ENCODE peak calls at places on chromosomes 1 and 21, in six cellular contexts. Q is sigmoid colon, R is SK-N-SH, F is K562, I is stomach, D is GM23338. K is an unnamed sample. For H3K36me3, the result is how much of the 10 kb centered on the place peaks cover.

GRCh38 chr1:197841828-197842573 is 60.4 kb upstream of the C1orf53 start:
- DNase-seq in Q (no peak), F (no peak), D (no peak), I (no peak), R (no peak), K (no peak)

GRCh38 chr21:41967708-41968107 is 13.9 kb upstream of the C2CD2 start:
- DNase-seq in Q (no peak), R (no peak), D (no peak), F (no peak), I (no peak), K (no peak)

GRCh38 chr1:32892368-32893197 is 6.3 kb downstream of the HPCA start:
- DNase-seq in Q (peak), R (peak), I (no peak), D (peak), F (peak), K (no peak)

GRCh38 chr1:88935522-88936222 is 44.3 kb upstream of the GTF2B start:
- DNase-seq in D (peak), Q (no peak), I (no peak), R (peak), F (peak), K (peak)

GRCh38 chr1:181149326-181150000 is 61.0 kb downstream of the IER5 start:
- DNase-seq in Q (peak), F (no peak), I (peak), R (no peak), D (peak), K (no peak)

GRCh38 chr1:178633068-178633467 is 92.0 kb upstream of the RALGPS2 start:
- DNase-seq in D (no peak), I (no peak), F (no peak), R (no peak), Q (no peak), K (no peak)

GRCh38 chr1:235079443-235079967 is 49.1 kb downstream of the TOMM20 start:
- DNase-seq in Q (no peak), D (no peak), I (peak), R (no peak), F (no peak), K (no peak)

GRCh38 chr1:8342325-8342724 is 24.4 kb downstream of the SLC45A1 start:
- DNase-seq in I (no peak), F (no peak), Q (no peak), R (no peak), D (no peak), K (no peak)

GRCh38 chr1:202143768-202144509 is 598 bp downstream of the ARL8A start:
- DNase-seq in F (peak), R (peak), Q (peak), D (peak), I (no peak), K (no peak)

GRCh38 chr21:38142226-38142625 is 114.6 kb upstream of the KCNJ15 start:
- DNase-seq in F (no peak), R (no peak), D (no peak), Q (no peak), I (no peak), K (no peak)

GRCh38 chr21:37452222-37452621 is 85.6 kb downstream of the DYRK1A start:
- DNase-seq in Q (no peak), D (no peak), F (no peak), R (peak), I (no peak), K (no peak)

GRCh38 chr1:107588321-107588720 is 376.7 kb downstream of the VAV3 start:
- DNase-seq in Q (no peak), F (no peak), D (no peak), I (no peak), R (no peak), K (no peak)

GRCh38 chr1:161420763-161421455 is 53.2 kb upstream of the CFAP126 start:
- DNase-seq in F (peak), R (no peak), I (no peak), Q (no peak), D (peak), K (no peak)

GRCh38 chr1:181112071-181112929 is 23.8 kb downstream of the IER5 start:
- DNase-seq in D (no peak), F (peak), R (no peak), I (peak), Q (peak), K (no peak)

GRCh38 chr1:37875833-37876232 is 16.4 kb upstream of the MTF1 start:
- DNase-seq in F (no peak), Q (no peak), R (no peak), I (no peak), D (peak), K (no peak)

GRCh38 chr1:246607466-246607865 is 41.2 kb downstream of the CNST start:
- DNase-seq in D (peak), R (no peak), F (no peak), I (no peak), Q (no peak), K (no peak)

GRCh38 chr1:170562644-170563338 is 30.8 kb downstream of the GORAB start:
- DNase-seq in F (peak), Q (peak), D (peak), R (peak), I (no peak), K (peak)

GRCh38 chr1:169070547-169070946 is 35.9 kb upstream of the ATP1B1 start:
- DNase-seq in D (no peak), Q (no peak), F (no peak), I (no peak), R (no peak), K (no peak)

GRCh38 chr1:64877151-64877550 is 89.2 kb downstream of the JAK1 start:
- DNase-seq in R (no peak), I (no peak), Q (no peak), F (no peak), D (no peak), K (no peak)

GRCh38 chr21:34511787-34512451 is at the start of gene KCNE1:
- DNase-seq in Q (peak), D (no peak), F (no peak), I (no peak), R (no peak), K (no peak)

GRCh38 chr21:24223625-24224024 is 1383.7 kb downstream of the MRPL39 start:
- DNase-seq in F (no peak), R (no peak), I (no peak), D (no peak), Q (no peak), K (no peak)

GRCh38 chr1:68229927-68230812 is 2.2 kb downstream of the WLS start:
- DNase-seq in Q (no peak), F (no peak), I (no peak), R (no peak), D (peak), K (no peak)

GRCh38 chr1:203097001-203097400 is 11.2 kb upstream of the MYOG start:
- DNase-seq in F (no peak), Q (no peak), I (no peak), R (no peak), D (no peak), K (no peak)

GRCh38 chr1:29297476-29297875 is 61.2 kb downstream of the PTPRU start:
- DNase-seq in F (no peak), Q (no peak), D (no peak), R (no peak), I (no peak), K (no peak)

GRCh38 chr1:92087542-92087941 is 7.4 kb downstream of the BTBD8 start:
- DNase-seq in R (no peak), I (no peak), F (no peak), D (no peak), Q (no peak), K (peak)

GRCh38 chr1:113058861-113059441 is 14.0 kb upstream of the LRIG2 start:
- DNase-seq in D (no peak), I (no peak), Q (no peak), R (peak), F (peak), K (no peak)

GRCh38 chr1:58827298-58827697 is 43.5 kb upstream of the JUN start:
- DNase-seq in Q (no peak), F (no peak), D (no peak), I (no peak), R (no peak), K (no peak)

GRCh38 chr1:40185951-40186864 is 25.0 kb downstream of the RLF start:
- DNase-seq in D (peak), F (no peak), I (no peak), Q (no peak), R (no peak), K (no peak)

GRCh38 chr1:159141584-159142518 is 29.6 kb upstream of the CADM3 start:
- DNase-seq in Q (no peak), I (no peak), R (peak), F (no peak), D (peak), K (no peak)

GRCh38 chr1:119771770-119772169 is 3.1 kb upstream of the HMGCS2 start:
- DNase-seq in D (no peak), Q (no peak), F (no peak), R (no peak), I (no peak), K (no peak)

GRCh38 chr21:44702111-44702972 is 5.4 kb downstream of the KRTAP10-12 start:
- DNase-seq in D (no peak), F (no peak), I (no peak), R (peak), Q (no peak), K (no peak)

DNA sequence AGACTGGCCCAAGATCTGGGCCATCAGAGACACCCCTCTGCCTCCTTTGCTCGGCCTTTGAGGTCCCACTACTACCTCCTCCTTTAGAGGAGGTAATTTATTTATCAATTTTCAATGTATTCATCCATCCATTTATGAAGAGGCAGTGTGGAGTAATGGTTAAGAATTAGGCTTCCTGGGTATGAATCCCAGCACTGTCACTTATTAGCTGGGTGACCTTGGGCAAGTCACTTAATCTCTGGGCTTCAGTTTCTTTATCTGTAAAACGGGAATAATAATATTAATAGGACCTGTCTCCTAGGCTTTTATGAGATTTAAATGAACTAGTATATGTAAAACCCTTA is 1.7 kb downstream of the NR0B2 start:
- DNase-seq in R (no peak), F (no peak), D (no peak), I (no peak), Q (no peak), K (no peak)
- H3K4me3 ChIP-seq in R (no peak), F (no peak), D (no peak), I (peak), Q (no peak), K (no peak)

GRCh38 chr21:25658427-25658980 is 19.4 kb downstream of the JAM2 start:
- DNase-seq in I (no peak), R (no peak), D (peak), Q (no peak), F (no peak), K (no peak)

GRCh38 chr21:25664462-25665070 is 25.5 kb downstream of the JAM2 start:
- DNase-seq in R (no peak), D (no peak), F (no peak), Q (no peak), I (no peak), K (no peak)

GRCh38 chr21:25657140-25657539 is 18.1 kb downstream of the JAM2 start:
- DNase-seq in I (no peak), R (no peak), Q (no peak), F (no peak), D (no peak), K (no peak)

GRCh38 chr21:25660233-25660632 is 21.2 kb downstream of the JAM2 start:
- DNase-seq in F (no peak), D (no peak), R (no peak), Q (no peak), I (no peak), K (peak)
- H3K36me3 ChIP-seq in F (under half), D (under half), R (under half), Q (under half), I (under half), K (under half)

DNA sequence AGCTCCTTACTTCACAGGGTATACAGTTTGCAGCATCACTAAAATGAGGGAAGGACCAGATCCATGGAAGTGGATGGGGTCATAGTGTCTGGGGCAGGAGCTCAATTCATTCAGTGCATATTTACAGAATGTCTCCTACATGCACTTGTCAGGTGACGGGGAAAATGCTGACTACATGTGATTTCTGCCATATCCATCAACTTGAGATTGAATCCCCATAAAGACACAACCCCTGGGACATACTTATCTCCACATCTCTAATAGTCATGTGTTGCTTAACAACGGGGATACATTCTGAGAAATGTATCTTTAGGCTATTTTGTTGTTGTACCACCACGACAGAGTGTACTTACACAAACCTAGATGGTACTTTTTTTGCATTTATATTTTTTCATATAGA is 12.0 kb downstream of the RWDD2B start:
- DNase-seq in Q (no peak), D (no peak), R (no peak), F (no peak), I (no peak), K (no peak)
- TF ChIP-seq POLR2AphosphoS5 in Q (no peak), D (no peak), R (no peak), F (no peak), I (no peak), K (no peak)

GRCh38 chr1:111272081-111272480 is 18.6 kb upstream of the CHIA start:
- DNase-seq in I (no peak), F (no peak), Q (no peak), R (no peak), D (peak), K (no peak)
- H3K4me3 ChIP-seq in I (no peak), F (no peak), Q (no peak), R (no peak), D (peak), K (no peak)

GRCh38 chr1:207218512-207219352 is 102.7 kb upstream of the CD55 start:
- DNase-seq in I (peak), F (no peak), Q (no peak), D (no peak), R (no peak), K (no peak)

GRCh38 chr1:207219979-207220889 is 101.2 kb upstream of the CD55 start:
- DNase-seq in D (peak), Q (no peak), I (no peak), F (no peak), R (no peak), K (no peak)

GRCh38 chr1:207217778-207218511 is 103.5 kb upstream of the CD55 start:
- DNase-seq in D (no peak), Q (no peak), F (no peak), I (no peak), R (no peak), K (no peak)

GRCh38 chr1:207214453-207214852 is 107.0 kb upstream of the CD55 start:
- DNase-seq in I (no peak), D (no peak), Q (no peak), R (no peak), F (no peak), K (no peak)
- H3K36me3 ChIP-seq in I (under half), D (under half), Q (under half), R (under half), F (under half), K (under half)

GRCh38 chr1:208044568-208045241 is 133.8 kb upstream of the CD34 start:
- DNase-seq in I (no peak), F (no peak), Q (no peak), R (no peak), D (no peak), K (no peak)

GRCh38 chr1:208047975-208048374 is 137.1 kb upstream of the CD34 start:
- DNase-seq in F (no peak), R (no peak), I (no peak), Q (peak), D (no peak), K (no peak)

GRCh38 chr1:208048904-208049303 is 138.0 kb upstream of the CD34 start:
- DNase-seq in F (no peak), D (no peak), Q (no peak), R (no peak), I (no peak), K (no peak)

GRCh38 chr1:208045410-208046252 is 134.7 kb upstream of the CD34 start:
- DNase-seq in D (peak), F (no peak), R (no peak), Q (no peak), I (no peak), K (no peak)

GRCh38 chr1:208047476-208047934 is 136.6 kb upstream of the CD34 start:
- DNase-seq in Q (peak), D (no peak), I (peak), F (no peak), R (no peak), K (no peak)
- TF ChIP-seq POLR2AphosphoS5 in Q (peak), D (no peak), I (peak), F (no peak), R (no peak), K (no peak)

GRCh38 chr1:163357378-163357777 is 35.6 kb downstream of the NUF2 start:
- DNase-seq in Q (no peak), I (no peak), D (no peak), R (no peak), F (no peak), K (no peak)

GRCh38 chr1:163366555-163366954 is 44.8 kb downstream of the NUF2 start:
- DNase-seq in D (no peak), R (no peak), I (no peak), F (no peak), Q (no peak), K (no peak)

GRCh38 chr1:163365186-163365585 is 43.4 kb downstream of the NUF2 start:
- DNase-seq in R (no peak), Q (no peak), I (no peak), D (no peak), F (no peak), K (no peak)

DNA sequence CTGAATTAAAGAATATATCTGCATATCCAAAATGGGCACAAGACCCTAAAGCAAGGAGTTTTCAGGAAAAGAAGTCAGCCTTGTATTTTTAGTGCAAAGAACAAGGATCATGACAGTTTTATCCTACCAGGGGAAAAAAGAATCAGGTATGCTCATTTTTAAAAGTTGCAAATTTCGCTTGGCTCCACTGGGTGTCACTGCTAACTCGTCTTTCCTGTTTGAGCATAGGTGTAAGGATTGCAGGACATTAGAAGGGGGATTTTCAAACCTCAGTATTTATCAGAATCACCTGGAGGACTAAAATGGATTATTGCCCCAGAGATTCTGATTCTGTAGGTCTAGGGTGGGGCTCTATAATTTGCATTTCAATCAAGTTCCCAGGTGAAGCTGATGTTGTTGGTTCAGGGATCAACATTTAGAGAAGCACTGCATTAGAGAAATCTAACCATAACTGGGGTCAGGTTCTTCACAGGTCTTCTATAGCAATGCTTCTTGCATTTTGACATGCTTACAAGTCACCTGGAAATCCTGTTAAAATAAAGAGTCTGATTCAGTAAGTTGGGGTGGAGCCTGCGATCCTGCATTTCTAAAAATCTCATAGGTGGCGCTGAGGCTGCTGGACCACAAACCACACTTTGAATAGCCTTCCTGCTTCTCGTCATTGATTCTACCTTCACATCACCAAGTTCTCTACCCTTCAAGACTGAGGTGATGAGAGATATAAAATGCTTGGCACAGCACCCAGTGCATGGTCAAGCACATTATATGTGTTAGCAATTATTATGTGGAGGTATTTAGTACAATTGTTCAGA is 39.6 kb downstream of the NUF2 start:
- DNase-seq in D (peak), I (no peak), F (peak), Q (no peak), R (peak), K (peak)
- H3K4me3 ChIP-seq in D (no peak), I (no peak), F (no peak), Q (no peak), R (no peak), K (no peak)

GRCh38 chr1:25220666-25221065 is 11.6 kb downstream of the SYF2 start:
- DNase-seq in I (no peak), R (no peak), Q (no peak), D (no peak), F (no peak), K (no peak)
- H3K36me3 ChIP-seq in I (half or more), R (under half), Q (under half), D (under half), F (under half), K (under half)